ENCODE peak calls at places on chromosomes 1 and 21, in four cellular contexts. J is neuronal stem cell; L is naive thymus-derived CD4-positive, alpha-beta T cell; W is CD4-positive, CD25-positive, alpha-beta regulatory T cell. N is an unnamed sample.
A peak's percentile ranks its signal among the peaks of the same experiment; 100 is the strongest.

GRCh38 chr1:26218906-26219494 is 15.0 kb upstream of the CEP85 start:
- DNase-seq in J (no peak), L (no peak), W (no peak), N (no peak)

GRCh38 chr1:168116327-168116799 is 20.4 kb downstream of the GPR161 start:
- DNase-seq in W (no peak), J (no peak), L (no peak), N (no peak)

GRCh38 chr1:165073402-165074007 is 283.0 kb downstream of the LMX1A start:
- DNase-seq in W (peak; percentile 22), J (peak; percentile 47), L (no peak), N (peak; percentile 82)

GRCh38 chr1:145990249-145991097 is 5.9 kb downstream of the TXNIP start:
- DNase-seq in L (no peak), J (no peak), W (no peak), N (peak; percentile 74)

GRCh38 chr1:165858928-165859845 is 31.8 kb downstream of the UCK2 start:
- DNase-seq in W (no peak), J (no peak), L (no peak), N (no peak)

GRCh38 chr1:209618756-209619420 is 33.3 kb downstream of the LAMB3 start:
- DNase-seq in J (no peak), W (no peak), L (no peak), N (no peak)

GRCh38 chr1:170765712-170766330 is 101.9 kb downstream of the PRRX1 start:
- DNase-seq in J (no peak), L (no peak), W (no peak), N (peak; percentile 79)

GRCh38 chr1:9249534-9250335 is 15.2 kb downstream of the H6PD start:
- DNase-seq in W (peak; percentile 55), L (peak; percentile 8), J (peak; percentile 29), N (peak; percentile 42)

GRCh38 chr1:100896481-100896982 is 642 bp downstream of the SLC30A7 start:
- DNase-seq in J (no peak), W (peak; percentile 88), L (peak; percentile 75), N (peak; percentile 77)

GRCh38 chr1:31444725-31445448 is 31.9 kb downstream of the SERINC2 start:
- DNase-seq in L (no peak), J (no peak), W (no peak), N (no peak)

GRCh38 chr1:151158311-151158710 is 1.9 kb downstream of the TNFAIP8L2 start:
- DNase-seq in L (peak; percentile 19), W (no peak), J (no peak), N (no peak)

GRCh38 chr21:44582980-44583799 is 2.8 kb upstream of the KRTAP10-5 start:
- DNase-seq in L (no peak), J (peak; percentile 26), W (no peak), N (no peak)

GRCh38 chr1:119081267-119081666 is 59.2 kb downstream of the WARS2 start:
- DNase-seq in W (no peak), L (no peak), J (no peak), N (no peak)

GRCh38 chr21:31335957-31336738 is 7.9 kb downstream of the TIAM1 start:
- DNase-seq in W (no peak), J (no peak), L (no peak), N (peak; percentile 74)

GRCh38 chr21:25735895-25736597 is 1.3 kb downstream of the GABPA start:
- DNase-seq in J (no peak), L (no peak), W (peak; percentile 25), N (peak; percentile 70)

GRCh38 chr21:17903029-17903806 is 84.1 kb upstream of the C21orf91 start:
- DNase-seq in J (no peak), W (peak; percentile 56), L (peak; percentile 56), N (peak; percentile 87)

GRCh38 chr1:225449261-225449660 is 21.4 kb upstream of the LBR start:
- DNase-seq in J (no peak), W (no peak), L (no peak), N (no peak)

GRCh38 chr21:39390212-39390765 is 41.4 kb upstream of the HMGN1 start:
- DNase-seq in L (no peak), W (no peak), J (no peak), N (no peak)

GRCh38 chr1:234970731-234971476 is 157.7 kb downstream of the TOMM20 start:
- DNase-seq in L (no peak), J (no peak), W (no peak), N (peak; percentile 90)

GRCh38 chr21:43790053-43790524 is 712 bp downstream of the RRP1 start:
- DNase-seq in L (no peak), W (no peak), J (no peak), N (peak; percentile 17)

GRCh38 chr1:213983589-213984386 is 4.0 kb upstream of the PROX1 start:
- DNase-seq in L (no peak), W (no peak), J (no peak), N (no peak)

DNA sequence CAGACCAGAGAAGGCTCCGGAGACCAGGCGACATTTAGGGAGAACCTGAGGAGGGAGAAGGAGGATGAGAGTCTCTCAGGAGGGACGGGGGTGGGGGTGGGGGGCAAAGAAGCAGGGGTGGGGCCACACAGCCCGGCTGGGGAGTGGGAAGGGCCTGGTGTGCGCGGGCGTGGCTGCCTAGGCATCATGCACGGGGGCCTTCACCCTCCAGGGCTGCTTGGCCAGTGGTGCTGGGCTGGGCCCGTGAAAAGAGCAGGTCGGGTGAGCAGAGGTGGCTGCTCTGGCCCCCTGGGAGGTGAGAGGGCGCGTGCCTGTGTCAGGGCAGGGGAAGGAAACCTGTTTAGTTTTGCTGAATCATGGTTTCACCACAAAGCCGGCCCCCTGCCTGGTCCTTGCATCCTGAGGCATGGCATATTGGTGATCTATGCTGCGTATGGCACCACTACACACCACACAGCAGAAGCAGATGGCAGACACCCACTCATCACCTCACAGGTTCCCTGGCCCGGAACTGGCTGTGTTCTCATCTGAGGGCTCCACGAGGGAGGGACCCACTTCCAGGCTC is 86.9 kb upstream of the TTC34 start:
- DNase-seq in L (no peak), W (no peak), J (no peak), N (no peak)
- H3K9me3 ChIP-seq in L (no peaks in the 10 kb centered on the region), W (no peaks in the 10 kb centered on the region), J (peaks cover 1% of the 10 kb centered on the region), N (no peaks in the 10 kb centered on the region)

DNA sequence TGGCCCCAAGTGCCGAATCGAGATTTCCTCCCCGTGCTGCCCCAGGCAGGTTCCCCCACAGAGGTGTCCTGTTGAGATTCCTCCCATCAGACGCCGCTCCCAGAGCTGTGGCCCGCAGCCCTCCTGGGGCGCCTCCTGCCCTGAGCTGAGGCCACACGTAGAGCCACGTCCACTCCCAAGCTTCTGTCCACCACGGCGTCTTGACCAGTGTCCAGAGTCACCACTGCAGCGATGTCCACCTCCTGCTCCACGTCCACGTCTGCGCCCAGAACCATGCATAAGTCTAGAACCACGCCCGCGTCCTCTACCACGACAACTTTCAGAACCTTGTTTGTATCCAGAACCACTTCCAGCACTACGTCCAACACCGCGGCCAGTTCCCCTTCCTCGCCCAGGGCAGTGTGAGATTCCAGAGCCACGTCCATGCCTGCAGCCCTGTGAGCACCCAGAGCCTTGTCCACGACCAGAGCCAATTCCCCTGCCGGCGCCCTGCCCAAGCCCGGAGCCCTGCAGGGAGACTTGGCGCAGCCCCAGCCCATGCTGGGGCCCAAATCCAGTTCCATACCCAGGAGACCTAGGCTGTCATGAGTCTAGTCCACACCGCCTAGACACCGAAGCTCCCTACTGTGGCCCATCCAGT is 2.8 kb downstream of the KPRP start:
- DNase-seq in J (no peak), W (no peak), L (no peak), N (no peak)
- H3K9me3 ChIP-seq in J (peaks cover 52% of the 10 kb centered on the region), W (no peaks in the 10 kb centered on the region), L (no peaks in the 10 kb centered on the region), N (no peaks in the 10 kb centered on the region)

GRCh38 chr1:152497273-152497672 is 13.3 kb upstream of the LCE5A start:
- DNase-seq in L (no peak), W (peak; percentile 5), J (no peak), N (no peak)
- H3K9me3 ChIP-seq in L (no peaks in the 10 kb centered on the region), W (no peaks in the 10 kb centered on the region), J (peaks cover 36% of the 10 kb centered on the region), N (no peaks in the 10 kb centered on the region)

DNA sequence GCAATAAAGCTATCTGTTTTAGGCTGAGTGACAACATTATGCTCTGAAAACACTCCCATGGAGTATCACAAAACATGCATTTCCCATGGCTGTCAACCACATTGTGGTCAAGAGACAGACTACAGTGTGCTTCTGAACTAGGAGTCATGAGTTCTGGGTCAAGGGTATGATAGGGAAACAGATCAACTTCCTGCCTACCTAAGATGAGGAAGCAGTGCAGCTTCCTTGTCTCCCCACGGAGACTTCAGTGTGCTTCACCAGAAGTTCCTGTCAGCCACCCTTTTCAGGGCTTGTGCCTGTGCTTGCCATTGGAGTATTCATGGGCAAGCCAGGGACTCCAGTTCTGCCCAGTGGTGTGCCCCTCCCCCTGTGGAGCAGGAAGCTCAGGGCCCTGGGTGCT is 19.9 kb downstream of the LCE3E start:
- DNase-seq in J (no peak), W (no peak), L (no peak), N (no peak)
- H3K9me3 ChIP-seq in J (peaks cover 28% of the 10 kb centered on the region), W (no peaks in the 10 kb centered on the region), L (no peaks in the 10 kb centered on the region), N (no peaks in the 10 kb centered on the region)

DNA sequence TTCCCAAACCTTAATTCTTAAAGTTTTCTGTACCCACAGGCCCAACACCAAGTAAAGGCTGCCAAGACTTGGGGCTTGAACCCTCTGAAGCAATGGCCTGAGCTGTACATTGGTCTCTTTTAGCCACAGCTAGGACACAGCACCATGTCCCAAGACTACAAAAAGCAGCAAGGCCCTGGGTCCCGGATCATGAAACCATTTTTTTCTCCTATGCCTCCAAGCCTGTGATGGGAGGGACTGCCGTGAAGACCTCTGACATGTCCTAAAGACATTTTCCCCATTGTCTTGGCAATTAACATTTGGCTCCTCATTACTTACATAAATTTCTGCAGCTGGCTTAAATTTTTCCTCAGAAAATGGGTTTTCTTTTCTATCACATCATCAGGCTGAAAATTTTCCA is 30.9 kb downstream of the ZNF670 start:
- DNase-seq in J (no peak), W (no peak), L (no peak), N (no peak)
- H3K9me3 ChIP-seq in J (peaks cover 36% of the 10 kb centered on the region), W (peaks cover 92% of the 10 kb centered on the region), L (peaks cover 83% of the 10 kb centered on the region), N (peaks cover 82% of the 10 kb centered on the region)

N was measured in adipocyte.